ENCODE peak calls at places on chromosomes 11 and 22, in ten cellular contexts. One of them, this sample, is unnamed.

GRCh38 chr22:35436421-35436820 is 36.5 kb downstream of the MCM5 start:
- DNase-seq in tibial artery: no peak
- DNase-seq in dorsolateral prefrontal cortex: no peak
- DNase-seq in ovary: no peak
- DNase-seq in lower leg skin: no peak
- DNase-seq in astrocyte of the spinal cord: no peak
- DNase-seq in ascending aorta: no peak
- DNase-seq in left ventricle myocardium inferior: no peak
- DNase-seq in breast epithelium: no peak
- DNase-seq in PC-9: no peak
- DNase-seq in this sample: no peak

GRCh38 chr11:57460756-57461749 is 725 bp downstream of the RTN4RL2 start:
- DNase-seq in ascending aorta: no peak
- DNase-seq in astrocyte of the spinal cord: no peak
- DNase-seq in lower leg skin: no peak
- DNase-seq in dorsolateral prefrontal cortex: no peak
- DNase-seq in PC-9: peak; percentile 12
- DNase-seq in tibial artery: no peak
- DNase-seq in breast epithelium: no peak
- DNase-seq in ovary: no peak
- DNase-seq in left ventricle myocardium inferior: no peak
- DNase-seq in this sample: no peak

GRCh38 chr11:19697721-19698121 is 14.9 kb upstream of the NAV2 start:
- DNase-seq in tibial artery: no peak
- DNase-seq in ascending aorta: no peak
- DNase-seq in PC-9: no peak
- DNase-seq in astrocyte of the spinal cord: no peak
- DNase-seq in ovary: no peak
- DNase-seq in left ventricle myocardium inferior: no peak
- DNase-seq in dorsolateral prefrontal cortex: no peak
- DNase-seq in breast epithelium: no peak
- DNase-seq in lower leg skin: no peak
- DNase-seq in this sample: no peak

GRCh38 chr11:133127746-133128145 is 404.6 kb downstream of the OPCML start:
- DNase-seq in PC-9: no peak
- DNase-seq in lower leg skin: no peak
- DNase-seq in left ventricle myocardium inferior: no peak
- DNase-seq in tibial artery: no peak
- DNase-seq in ovary: no peak
- DNase-seq in dorsolateral prefrontal cortex: no peak
- DNase-seq in astrocyte of the spinal cord: no peak
- DNase-seq in ascending aorta: no peak
- DNase-seq in breast epithelium: no peak
- DNase-seq in this sample: no peak

GRCh38 chr11:126736682-126737404 is 263.7 kb downstream of the KIRREL3 start:
- DNase-seq in left ventricle myocardium inferior: no peak
- DNase-seq in ovary: no peak
- DNase-seq in dorsolateral prefrontal cortex: no peak
- DNase-seq in PC-9: no peak
- DNase-seq in astrocyte of the spinal cord: no peak
- DNase-seq in breast epithelium: no peak
- DNase-seq in lower leg skin: no peak
- DNase-seq in ascending aorta: no peak
- DNase-seq in tibial artery: no peak
- DNase-seq in this sample: no peak

GRCh38 chr22:42544686-42545085 is 9.1 kb upstream of the SERHL2 start:
- DNase-seq in ovary: no peak
- DNase-seq in ascending aorta: no peak
- DNase-seq in lower leg skin: no peak
- DNase-seq in PC-9: no peak
- DNase-seq in astrocyte of the spinal cord: no peak
- DNase-seq in left ventricle myocardium inferior: no peak
- DNase-seq in breast epithelium: no peak
- DNase-seq in tibial artery: no peak
- DNase-seq in dorsolateral prefrontal cortex: no peak
- DNase-seq in this sample: peak; percentile 91

GRCh38 chr11:128879817-128880216 is 11.3 kb upstream of the KCNJ5 start:
- DNase-seq in breast epithelium: no peak
- DNase-seq in left ventricle myocardium inferior: no peak
- DNase-seq in tibial artery: no peak
- DNase-seq in ascending aorta: no peak
- DNase-seq in lower leg skin: no peak
- DNase-seq in astrocyte of the spinal cord: no peak
- DNase-seq in ovary: no peak
- DNase-seq in dorsolateral prefrontal cortex: no peak
- DNase-seq in PC-9: no peak
- DNase-seq in this sample: no peak

GRCh38 chr11:9653871-9654270 is 10.0 kb upstream of the SWAP70 start:
- DNase-seq in tibial artery: no peak
- DNase-seq in astrocyte of the spinal cord: no peak
- DNase-seq in PC-9: no peak
- DNase-seq in lower leg skin: no peak
- DNase-seq in ascending aorta: no peak
- DNase-seq in ovary: no peak
- DNase-seq in dorsolateral prefrontal cortex: no peak
- DNase-seq in breast epithelium: no peak
- DNase-seq in left ventricle myocardium inferior: no peak
- DNase-seq in this sample: no peak

GRCh38 chr11:60170566-60170965 is 12.3 kb downstream of the MS4A6A start:
- DNase-seq in astrocyte of the spinal cord: no peak
- DNase-seq in ovary: no peak
- DNase-seq in lower leg skin: no peak
- DNase-seq in breast epithelium: no peak
- DNase-seq in tibial artery: no peak
- DNase-seq in dorsolateral prefrontal cortex: no peak
- DNase-seq in PC-9: no peak
- DNase-seq in ascending aorta: no peak
- DNase-seq in left ventricle myocardium inferior: no peak
- DNase-seq in this sample: no peak

GRCh38 chr11:60172011-60172410 is 10.9 kb downstream of the MS4A6A start:
- DNase-seq in ovary: no peak
- DNase-seq in tibial artery: no peak
- DNase-seq in breast epithelium: no peak
- DNase-seq in astrocyte of the spinal cord: no peak
- DNase-seq in dorsolateral prefrontal cortex: no peak
- DNase-seq in lower leg skin: no peak
- DNase-seq in left ventricle myocardium inferior: no peak
- DNase-seq in PC-9: no peak
- DNase-seq in ascending aorta: no peak
- DNase-seq in this sample: no peak

GRCh38 chr11:60165946-60166345 is 16.9 kb downstream of the MS4A6A start:
- DNase-seq in dorsolateral prefrontal cortex: no peak
- DNase-seq in ascending aorta: no peak
- DNase-seq in ovary: no peak
- DNase-seq in breast epithelium: no peak
- DNase-seq in PC-9: no peak
- DNase-seq in tibial artery: no peak
- DNase-seq in astrocyte of the spinal cord: no peak
- DNase-seq in left ventricle myocardium inferior: no peak
- DNase-seq in lower leg skin: no peak
- DNase-seq in this sample: no peak

GRCh38 chr11:60168306-60168705 is 14.6 kb downstream of the MS4A6A start:
- DNase-seq in ovary: no peak
- DNase-seq in PC-9: peak; percentile 7
- DNase-seq in left ventricle myocardium inferior: no peak
- DNase-seq in dorsolateral prefrontal cortex: no peak
- DNase-seq in breast epithelium: no peak
- DNase-seq in ascending aorta: no peak
- DNase-seq in astrocyte of the spinal cord: no peak
- DNase-seq in lower leg skin: no peak
- DNase-seq in tibial artery: no peak
- DNase-seq in this sample: no peak

DNA sequence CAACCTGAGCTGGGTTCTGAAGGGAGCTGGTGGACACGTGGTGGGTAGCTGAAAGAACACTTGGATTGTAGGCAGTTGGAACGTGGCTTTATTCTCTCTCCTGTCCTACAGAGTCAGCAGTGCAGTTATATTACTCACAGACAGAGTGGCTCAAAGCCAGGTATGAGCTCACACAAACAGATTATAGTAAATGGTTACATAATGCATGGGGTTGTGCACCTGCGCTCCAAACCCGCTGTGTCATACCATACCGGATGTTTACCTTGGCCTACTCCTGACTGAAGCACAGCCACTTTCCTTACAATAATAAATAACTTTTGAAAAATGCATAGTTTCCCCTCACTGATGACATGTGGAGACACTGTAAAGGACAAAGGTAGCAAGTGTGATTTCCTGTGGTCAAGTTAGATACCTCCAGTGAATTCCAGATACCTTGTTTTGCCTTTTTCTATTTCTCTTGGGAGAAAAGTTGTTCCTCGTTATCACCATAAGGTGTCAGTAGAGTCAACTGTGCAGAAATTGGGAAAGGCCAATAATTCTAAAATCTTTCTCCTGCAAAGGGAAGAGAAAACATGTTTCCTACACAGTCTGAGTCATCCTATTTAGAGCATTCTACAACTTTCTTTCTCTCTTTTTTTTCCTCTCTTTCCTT is 13.5 kb downstream of the MS4A6A start:
- DNase-seq in PC-9: peak; percentile 46
- DNase-seq in ovary: no peak
- DNase-seq in left ventricle myocardium inferior: no peak
- DNase-seq in astrocyte of the spinal cord: peak; percentile 0
- DNase-seq in lower leg skin: peak; percentile 33
- DNase-seq in ascending aorta: no peak
- DNase-seq in dorsolateral prefrontal cortex: no peak
- DNase-seq in breast epithelium: no peak
- DNase-seq in tibial artery: no peak
- DNase-seq in this sample: peak; percentile 47
- TF ChIP-seq CTCF in PC-9: peak; percentile 74
- TF ChIP-seq CTCF in ovary: no peak
- TF ChIP-seq CTCF in left ventricle myocardium inferior: peak; percentile 50
- TF ChIP-seq CTCF in astrocyte of the spinal cord: peak; percentile 1
- TF ChIP-seq CTCF in lower leg skin: no peak
- TF ChIP-seq CTCF in ascending aorta: peak; percentile 38
- TF ChIP-seq CTCF in dorsolateral prefrontal cortex: peak; percentile 28
- TF ChIP-seq CTCF in breast epithelium: no peak
- TF ChIP-seq CTCF in tibial artery: no peak
- TF ChIP-seq CTCF in this sample: peak; percentile 32

DNA sequence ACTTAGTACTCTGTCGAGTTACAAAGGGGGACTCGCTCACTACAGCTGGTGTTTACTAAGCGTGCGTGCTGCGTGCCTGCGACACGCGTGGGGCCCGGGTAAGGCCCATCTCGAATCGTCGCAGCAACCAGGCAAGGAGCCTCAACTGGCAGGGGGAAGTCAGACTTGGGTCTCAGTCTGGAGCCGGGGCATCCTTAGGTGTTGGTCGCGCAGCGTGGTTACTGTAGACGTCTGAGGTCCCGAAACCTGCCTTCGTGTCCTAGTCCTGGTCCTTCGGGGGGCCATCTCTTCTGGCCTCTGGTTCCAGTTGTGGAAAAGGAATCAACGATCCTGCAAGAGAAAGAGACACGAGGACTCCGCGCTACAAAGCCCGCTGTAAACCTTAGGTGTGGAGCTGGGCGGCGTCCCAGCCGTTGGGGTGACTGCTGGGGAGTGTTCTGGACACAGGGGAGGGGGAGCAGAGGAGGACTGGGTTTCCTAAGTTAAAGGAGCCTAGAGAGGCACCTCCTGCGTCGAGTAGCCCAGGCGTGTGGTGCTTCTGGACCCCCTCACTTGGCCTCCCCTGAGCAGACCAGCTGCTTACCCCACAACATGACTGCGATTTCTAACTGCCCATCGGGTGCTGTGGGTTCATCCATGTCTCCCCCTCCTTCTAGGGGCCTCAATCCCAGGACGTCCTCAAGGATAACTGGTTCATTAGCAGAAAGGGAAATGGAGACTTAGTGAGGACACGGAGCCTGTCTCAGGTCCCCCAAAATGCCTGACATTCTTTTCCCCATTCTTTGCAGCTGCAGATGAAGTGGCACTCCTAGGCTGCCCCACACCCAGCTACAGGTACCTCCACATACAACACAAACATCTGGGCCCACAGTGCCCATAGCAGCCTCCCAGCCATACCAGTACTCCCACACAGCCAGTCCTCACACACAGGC is 4.9 kb upstream of the WNT11 start:
- DNase-seq in tibial artery: no peak
- DNase-seq in dorsolateral prefrontal cortex: no peak
- DNase-seq in ascending aorta: no peak
- DNase-seq in ovary: no peak
- DNase-seq in left ventricle myocardium inferior: no peak
- DNase-seq in lower leg skin: no peak
- DNase-seq in astrocyte of the spinal cord: no peak
- DNase-seq in PC-9: no peak
- DNase-seq in breast epithelium: no peak
- DNase-seq in this sample: no peak
- H3K4me3 ChIP-seq in tibial artery: peak overlapping the region; percentile 52
- H3K4me3 ChIP-seq in dorsolateral prefrontal cortex: peak overlapping the region; percentile 66
- H3K4me3 ChIP-seq in ascending aorta: peak overlapping the region; percentile 70
- H3K4me3 ChIP-seq in ovary: peak overlapping the region; percentile 31
- H3K4me3 ChIP-seq in left ventricle myocardium inferior: peak overlapping the region; percentile 70
- H3K4me3 ChIP-seq in lower leg skin: no peak overlapping the region
- H3K4me3 ChIP-seq in astrocyte of the spinal cord: no peak overlapping the region
- H3K4me3 ChIP-seq in PC-9: no peak overlapping the region
- H3K4me3 ChIP-seq in breast epithelium: peak overlapping the region; percentile 88
- H3K4me3 ChIP-seq in this sample: peak overlapping the region; percentile 8

GRCh38 chr11:59520741-59521140 is 9.4 kb downstream of the OR4D9 start:
- DNase-seq in ovary: no peak
- DNase-seq in astrocyte of the spinal cord: no peak
- DNase-seq in breast epithelium: no peak
- DNase-seq in lower leg skin: no peak
- DNase-seq in tibial artery: no peak
- DNase-seq in ascending aorta: no peak
- DNase-seq in left ventricle myocardium inferior: no peak
- DNase-seq in dorsolateral prefrontal cortex: no peak
- DNase-seq in PC-9: no peak
- DNase-seq in this sample: no peak

GRCh38 chr11:59528741-59529140 is 17.4 kb downstream of the OR4D9 start:
- DNase-seq in left ventricle myocardium inferior: no peak
- DNase-seq in breast epithelium: no peak
- DNase-seq in PC-9: no peak
- DNase-seq in tibial artery: no peak
- DNase-seq in ovary: no peak
- DNase-seq in lower leg skin: no peak
- DNase-seq in dorsolateral prefrontal cortex: no peak
- DNase-seq in astrocyte of the spinal cord: no peak
- DNase-seq in ascending aorta: no peak
- DNase-seq in this sample: no peak

DNA sequence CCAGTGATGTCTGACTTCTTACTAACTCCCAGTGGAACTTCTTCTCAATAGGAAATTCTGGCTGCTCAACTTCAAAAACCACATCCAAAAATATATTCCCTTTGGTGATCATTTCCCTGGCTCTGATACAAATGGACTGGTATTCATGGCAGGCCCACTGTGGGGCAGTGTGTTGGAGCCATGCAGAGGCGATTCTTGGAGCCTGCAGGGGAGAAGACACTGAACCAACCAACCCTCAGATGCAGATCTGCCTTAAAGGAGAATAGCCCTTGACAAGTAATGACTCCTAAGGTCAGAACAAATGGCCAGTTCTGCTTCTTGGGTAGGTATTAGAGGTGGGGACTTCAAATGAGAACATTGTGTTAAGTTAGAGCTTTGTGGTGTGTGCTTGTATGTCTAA is 12.2 kb downstream of the OR4D9 start:
- DNase-seq in astrocyte of the spinal cord: no peak
- DNase-seq in ovary: no peak
- DNase-seq in dorsolateral prefrontal cortex: no peak
- DNase-seq in ascending aorta: no peak
- DNase-seq in PC-9: no peak
- DNase-seq in breast epithelium: no peak
- DNase-seq in tibial artery: no peak
- DNase-seq in left ventricle myocardium inferior: no peak
- DNase-seq in lower leg skin: no peak
- DNase-seq in this sample: no peak
- TF ChIP-seq CTCF in astrocyte of the spinal cord: no peak
- TF ChIP-seq CTCF in ovary: no peak
- TF ChIP-seq CTCF in dorsolateral prefrontal cortex: no peak
- TF ChIP-seq CTCF in ascending aorta: no peak
- TF ChIP-seq CTCF in PC-9: no peak
- TF ChIP-seq CTCF in breast epithelium: no peak
- TF ChIP-seq CTCF in tibial artery: no peak
- TF ChIP-seq CTCF in left ventricle myocardium inferior: no peak
- TF ChIP-seq CTCF in lower leg skin: no peak
- TF ChIP-seq CTCF in this sample: no peak

DNA sequence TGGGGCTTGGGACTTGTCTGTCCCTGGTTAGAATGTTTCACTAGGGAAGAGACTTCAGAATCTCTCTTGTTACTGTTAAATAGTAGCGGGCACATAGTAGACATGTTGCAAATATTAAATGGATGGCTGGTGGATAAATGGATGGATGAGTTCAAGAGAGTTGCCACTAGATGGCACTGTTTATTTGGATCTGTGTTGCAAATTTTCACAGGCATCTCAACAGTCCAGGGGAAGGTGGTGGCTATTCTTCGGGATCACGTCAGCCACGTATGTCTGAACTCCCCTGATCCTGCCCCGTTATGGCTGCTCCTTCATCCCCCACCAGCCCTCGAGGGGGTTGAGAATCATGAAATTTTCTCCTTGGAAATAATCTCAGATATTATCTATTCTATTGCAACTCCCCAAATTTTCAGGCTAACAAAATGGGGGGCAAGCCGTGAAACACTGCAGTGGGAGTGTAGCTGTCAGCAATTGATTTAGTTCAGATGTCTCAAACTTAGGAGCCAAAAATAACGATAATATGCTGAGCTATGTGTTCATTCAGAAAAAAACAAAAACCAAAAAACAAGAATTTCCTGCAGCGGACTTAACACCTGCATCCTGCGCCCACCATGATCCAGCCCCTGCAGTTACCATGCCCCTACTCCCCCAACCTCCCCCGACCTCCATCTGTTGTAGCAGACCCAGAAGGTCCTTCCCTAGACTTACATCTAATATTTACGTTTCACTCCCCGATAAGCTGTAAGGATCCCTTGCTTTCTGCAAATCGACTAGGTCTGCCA is 29.1 kb upstream of the BIRC3 start:
- DNase-seq in breast epithelium: no peak
- DNase-seq in tibial artery: no peak
- DNase-seq in astrocyte of the spinal cord: peak; percentile 77
- DNase-seq in ovary: peak; percentile 38
- DNase-seq in PC-9: peak; percentile 38
- DNase-seq in lower leg skin: no peak
- DNase-seq in dorsolateral prefrontal cortex: no peak
- DNase-seq in ascending aorta: peak; percentile 72
- DNase-seq in left ventricle myocardium inferior: no peak
- DNase-seq in this sample: peak; percentile 87
- H3K4me3 ChIP-seq in breast epithelium: peak overlapping the region; percentile 45
- H3K4me3 ChIP-seq in tibial artery: no peak overlapping the region
- H3K4me3 ChIP-seq in astrocyte of the spinal cord: peak overlapping the region; percentile 14
- H3K4me3 ChIP-seq in ovary: peak overlapping the region; percentile 21
- H3K4me3 ChIP-seq in PC-9: no peak overlapping the region
- H3K4me3 ChIP-seq in lower leg skin: no peak overlapping the region
- H3K4me3 ChIP-seq in dorsolateral prefrontal cortex: peak overlapping the region; percentile 41
- H3K4me3 ChIP-seq in ascending aorta: peak overlapping the region; percentile 30
- H3K4me3 ChIP-seq in left ventricle myocardium inferior: peak overlapping the region; percentile 48
- H3K4me3 ChIP-seq in this sample: peak overlapping the region; percentile 37

This sample was measured in fibroblast of pulmonary artery.